ENCODE peak calls at places on chromosome 13, in four cellular contexts. One of them, this sample, is unnamed.

GRCh38 chr13:97352815-97353214 is 81.2 kb upstream of the RAP2A start:
- DNase-seq in NCI-H524: no peak
- DNase-seq in kidney epithelial cell: no peak
- DNase-seq in GM10248: no peak
- DNase-seq in this sample: no peak

GRCh38 chr13:45142440-45143345 is 22.4 kb downstream of the GTF2F2 start:
- DNase-seq in NCI-H524: no peak
- DNase-seq in kidney epithelial cell: no peak
- DNase-seq in GM10248: no peak
- DNase-seq in this sample: no peak

GRCh38 chr13:113119166-113119821 is 3.3 kb upstream of the F10 start:
- DNase-seq in NCI-H524: no peak
- DNase-seq in kidney epithelial cell: no peak
- DNase-seq in GM10248: no peak
- DNase-seq in this sample: no peak

GRCh38 chr13:43285891-43286602 is 262.7 kb downstream of the DNAJC15 start:
- DNase-seq in kidney epithelial cell: peak
- DNase-seq in NCI-H524: no peak
- DNase-seq in GM10248: no peak
- DNase-seq in this sample: no peak

GRCh38 chr13:98842858-98843481 is 90.5 kb upstream of the SLC15A1 start:
- DNase-seq in kidney epithelial cell: peak
- DNase-seq in NCI-H524: peak
- DNase-seq in GM10248: peak
- DNase-seq in this sample: peak

GRCh38 chr13:31437975-31438374 is 238.2 kb downstream of the B3GLCT start:
- DNase-seq in GM10248: no peak
- DNase-seq in kidney epithelial cell: no peak
- DNase-seq in NCI-H524: no peak
- DNase-seq in this sample: peak

GRCh38 chr13:38350114-38350617 is 515 bp downstream of the UFM1 start:
- DNase-seq in kidney epithelial cell: peak
- DNase-seq in NCI-H524: peak
- DNase-seq in GM10248: peak
- DNase-seq in this sample: no peak

GRCh38 chr13:39401091-39401647 is 201.8 kb downstream of the LHFPL6 start:
- DNase-seq in kidney epithelial cell: no peak
- DNase-seq in NCI-H524: no peak
- DNase-seq in GM10248: no peak
- DNase-seq in this sample: no peak

GRCh38 chr13:27728271-27728670 is 64.0 kb upstream of the GSX1 start:
- DNase-seq in GM10248: no peak
- DNase-seq in NCI-H524: no peak
- DNase-seq in kidney epithelial cell: no peak
- DNase-seq in this sample: no peak

GRCh38 chr13:114067886-114068722 is 64.3 kb downstream of the RASA3 start:
- DNase-seq in NCI-H524: no peak
- DNase-seq in GM10248: no peak
- DNase-seq in kidney epithelial cell: no peak
- DNase-seq in this sample: no peak